ENCODE peak calls at places on chromosomes 4 and X, in seven cellular contexts. G is hepatocyte, L is dorsolateral prefrontal cortex, R is uterus, E is BE2C, Y is skeletal muscle cell, V is AG09309. J is an unnamed sample.

GRCh38 chrX:43065978-43066377 is 288.0 kb upstream of the PPP1R2C start:
- DNase-seq in L (no peak), E (no peak), Y (no peak), R (no peak), G (no peak), V (no peak), J (no peak)

GRCh38 chrX:44903107-44903506 is 30.1 kb downstream of the KDM6A start:
- DNase-seq in L (no peak), E (no peak), R (no peak), G (no peak), V (peak), Y (no peak), J (no peak)

GRCh38 chr4:129623233-129623632 is 527.3 kb downstream of the C4orf33 start:
- DNase-seq in Y (no peak), E (no peak), V (no peak), L (no peak), G (no peak), R (no peak), J (no peak)

GRCh38 chr4:114613579-114613978 is 15.0 kb downstream of the UGT8 start:
- DNase-seq in Y (no peak), L (no peak), E (no peak), R (no peak), V (no peak), G (no peak), J (no peak)

GRCh38 chr4:118032691-118033090 is 1.6 kb upstream of the NDST3 start:
- DNase-seq in E (peak), R (no peak), G (peak), Y (no peak), V (no peak), L (peak), J (no peak)

GRCh38 chrX:74922922-74923321 is 2.3 kb downstream of the NEXMIF start:
- DNase-seq in L (no peak), E (no peak), Y (no peak), V (no peak), G (no peak), R (no peak), J (no peak)

GRCh38 chrX:48574270-48575266 is at the start of gene RBM3:
- DNase-seq in V (peak), R (peak), L (peak), G (peak), Y (peak), E (peak), J (no peak)

GRCh38 chrX:100995469-100995868 is 26.0 kb downstream of the ARL13A start:
- DNase-seq in L (no peak), Y (peak), R (no peak), G (peak), V (peak), E (no peak), J (peak)

GRCh38 chr4:8126523-8126922 is 32.1 kb downstream of the ABLIM2 start:
- DNase-seq in R (no peak), L (no peak), Y (no peak), V (no peak), E (no peak), G (no peak), J (no peak)

GRCh38 chrX:18076434-18076833 is 144.3 kb downstream of the BEND2 start:
- DNase-seq in G (no peak), Y (no peak), R (no peak), E (no peak), V (no peak), L (no peak), J (no peak)

GRCh38 chr4:10015140-10015753 is 6.0 kb downstream of the SLC2A9 start:
- DNase-seq in V (no peak), E (peak), G (peak), Y (no peak), R (no peak), L (no peak), J (no peak)

GRCh38 chr4:40629401-40630334 is at the start of gene RBM47:
- DNase-seq in R (peak), V (no peak), L (no peak), Y (no peak), E (peak), G (peak), J (no peak)

GRCh38 chr4:111494471-111494870 is 650.8 kb upstream of the FAM241A start:
- DNase-seq in E (no peak), L (no peak), G (no peak), V (no peak), R (no peak), Y (no peak), J (no peak)

GRCh38 chrX:55057691-55058249 is 17.1 kb upstream of the PAGE2B start:
- DNase-seq in G (peak), V (no peak), Y (no peak), L (peak), E (peak), R (peak), J (no peak)
- H3K4me3 ChIP-seq in G (no peak), V (no peak), Y (no peak), L (peak), E (peak), R (no peak), J (no peak)

DNA sequence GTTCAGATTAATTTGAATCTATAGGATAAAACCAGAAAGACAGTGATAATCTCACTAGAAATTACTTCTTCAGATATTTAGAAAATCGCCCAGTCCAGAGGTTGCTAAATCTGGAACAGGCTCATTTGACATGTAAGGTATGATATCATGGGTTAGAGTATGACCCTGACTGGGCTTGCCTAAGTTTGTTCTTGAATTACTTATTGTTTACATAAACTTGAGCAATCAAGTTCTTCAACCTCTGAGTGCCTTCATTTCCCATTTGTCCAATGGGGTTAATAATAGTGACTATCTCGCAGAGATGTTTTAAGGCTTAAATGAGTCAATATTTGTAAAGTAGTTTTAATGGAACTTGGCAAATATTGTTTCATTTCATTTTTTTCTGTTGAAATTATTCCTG is 1947.6 kb upstream of the IGFBP7 start:
- DNase-seq in V (no peak), L (no peak), E (no peak), R (no peak), G (peak), Y (no peak), J (no peak)
- H3K4me3 ChIP-seq in V (no peak), L (no peak), E (no peak), R (no peak), G (no peak), Y (no peak), J (no peak)

DNA sequence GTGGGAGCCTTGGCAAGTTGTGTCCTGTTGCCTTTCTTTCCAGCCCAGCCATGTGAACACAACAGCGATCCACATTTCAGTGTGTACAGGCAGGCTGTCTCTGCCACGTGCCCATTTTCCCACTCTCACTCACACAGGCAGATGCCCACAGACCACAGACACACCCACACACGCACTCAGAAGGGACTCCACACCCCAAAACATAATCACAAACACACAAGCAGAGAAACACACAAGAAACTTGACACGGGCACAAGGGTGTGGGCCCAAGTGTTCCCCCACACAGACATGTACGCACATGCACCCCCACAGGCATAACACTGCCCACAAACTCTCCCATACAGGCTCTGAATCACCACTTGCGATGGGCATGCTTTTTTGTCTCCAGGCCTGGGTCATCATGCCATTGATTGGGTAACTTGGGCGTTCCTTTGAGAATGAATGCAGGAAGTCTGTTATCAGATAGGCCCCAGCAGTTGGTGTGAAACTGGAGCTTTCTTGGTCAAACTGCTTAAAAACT is 84.3 kb downstream of the NBDY start:
- DNase-seq in V (peak), G (no peak), Y (peak), E (no peak), R (no peak), L (no peak), J (no peak)
- H3K4me3 ChIP-seq in V (no peak), G (no peak), Y (no peak), E (no peak), R (no peak), L (no peak), J (no peak)

DNA sequence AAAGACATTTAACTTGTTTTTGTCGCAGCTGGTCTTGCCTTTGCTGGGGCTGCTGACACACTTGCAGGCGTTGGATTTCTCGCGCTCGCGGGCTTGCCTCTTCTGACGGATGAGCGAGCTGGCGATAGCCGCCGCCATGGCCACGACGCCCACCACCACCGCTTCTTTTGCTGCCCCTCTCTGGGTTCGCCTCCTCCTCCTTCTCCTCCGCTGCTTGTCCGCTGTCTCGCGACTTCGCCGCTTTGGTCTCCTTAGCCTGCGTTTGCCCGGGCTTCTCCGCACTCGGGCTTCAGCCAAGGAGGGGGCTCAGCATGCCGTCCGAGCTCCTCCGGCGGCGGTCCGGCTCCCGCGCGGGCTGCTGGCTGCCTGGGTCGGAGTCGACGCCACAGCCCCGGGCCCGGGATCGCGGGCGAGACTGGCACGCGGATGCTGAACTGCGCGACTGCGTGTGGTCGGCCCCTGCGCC is 618 bp downstream of the FGF13 start:
- DNase-seq in E (no peak), Y (no peak), V (no peak), L (no peak), R (peak), G (peak), J (no peak)
- H3K4me3 ChIP-seq in E (no peak), Y (peak), V (no peak), L (peak), R (peak), G (peak), J (peak)

GRCh38 chr4:24547979-24548378 is 36.4 kb downstream of the DHX15 start:
- DNase-seq in L (no peak), Y (no peak), E (no peak), R (no peak), V (no peak), G (no peak), J (no peak)

DNA sequence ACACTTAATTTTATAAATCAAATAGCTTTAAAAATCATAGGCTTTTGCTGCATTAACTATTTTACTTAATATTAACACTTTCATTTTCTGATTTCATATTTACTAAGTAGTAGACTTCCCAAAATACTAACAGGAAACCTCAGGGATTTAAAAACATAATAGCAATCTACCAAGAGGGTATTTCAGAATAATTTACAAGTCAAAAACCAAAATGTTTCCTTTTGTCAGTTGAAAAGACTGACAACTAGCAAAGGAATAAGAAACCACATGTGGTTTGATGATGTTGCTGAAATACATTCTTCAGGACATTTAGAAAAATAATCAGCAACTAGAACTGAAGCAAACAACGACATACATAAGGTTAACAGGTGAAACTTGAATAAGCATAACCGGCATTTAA is 40.1 kb downstream of the DHX15 start:
- DNase-seq in E (no peak), R (no peak), L (no peak), Y (no peak), V (no peak), G (no peak), J (no peak)
- H3K4me3 ChIP-seq in E (no peak), R (no peak), L (no peak), Y (no peak), V (no peak), G (no peak), J (no peak)

GRCh38 chr4:16893141-16893571 is 5.3 kb downstream of the LDB2 start:
- DNase-seq in R (no peak), L (no peak), E (no peak), G (no peak), V (no peak), Y (no peak), J (no peak)
- H3K4me3 ChIP-seq in R (peak), L (no peak), E (no peak), G (no peak), V (peak), Y (no peak), J (no peak)

GRCh38 chr4:164503874-164504273 is 250.1 kb upstream of the SMIM31 start:
- DNase-seq in L (no peak), V (no peak), E (no peak), Y (no peak), G (no peak), R (no peak), J (no peak)

GRCh38 chr4:164509951-164510350 is 244.0 kb upstream of the SMIM31 start:
- DNase-seq in L (no peak), Y (no peak), V (no peak), R (no peak), E (no peak), G (no peak), J (no peak)

GRCh38 chr4:164508836-164509235 is 245.1 kb upstream of the SMIM31 start:
- DNase-seq in V (no peak), L (no peak), R (no peak), E (no peak), G (no peak), Y (no peak), J (no peak)

GRCh38 chr4:164512124-164512523 is 241.8 kb upstream of the SMIM31 start:
- DNase-seq in L (no peak), R (no peak), E (no peak), Y (no peak), G (no peak), V (no peak), J (no peak)

DNA sequence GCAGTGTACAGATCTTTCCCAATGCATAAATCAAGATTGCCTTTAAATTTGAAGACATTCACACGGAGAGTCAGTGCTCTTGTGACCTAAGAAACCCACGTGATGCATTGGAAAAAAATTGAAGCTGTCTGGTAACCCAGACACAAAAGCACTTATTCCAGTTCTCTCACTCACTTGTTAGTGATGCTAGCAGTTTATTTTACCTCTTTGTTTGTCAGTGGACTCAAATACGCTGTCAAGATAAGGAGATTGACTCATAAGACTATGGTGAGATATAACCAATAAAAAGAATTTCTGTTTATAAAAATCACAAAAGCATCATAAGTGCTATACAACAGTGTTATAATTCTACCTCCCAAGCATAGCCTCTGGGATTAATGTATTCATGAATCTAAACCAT is 245.8 kb upstream of the SMIM31 start:
- DNase-seq in L (no peak), V (no peak), Y (no peak), G (no peak), R (no peak), E (no peak), J (no peak)
- H3K4me3 ChIP-seq in L (no peak), V (no peak), Y (no peak), G (no peak), R (no peak), E (no peak), J (no peak)

GRCh38 chr4:47714269-47714668 is 123.6 kb downstream of the CORIN start:
- DNase-seq in L (no peak), E (no peak), V (no peak), Y (no peak), R (no peak), G (no peak), J (no peak)

GRCh38 chr4:47719576-47719975 is 118.3 kb downstream of the CORIN start:
- DNase-seq in Y (no peak), E (no peak), V (no peak), L (no peak), R (no peak), G (no peak), J (no peak)

GRCh38 chr4:47718691-47719090 is 119.2 kb downstream of the CORIN start:
- DNase-seq in G (no peak), E (no peak), R (no peak), L (no peak), V (no peak), Y (no peak), J (no peak)

GRCh38 chr4:47716017-47716416 is 121.8 kb downstream of the CORIN start:
- DNase-seq in V (no peak), L (no peak), E (no peak), R (no peak), G (no peak), Y (no peak), J (no peak)

GRCh38 chr4:47717173-47717572 is 120.7 kb downstream of the CORIN start:
- DNase-seq in V (no peak), Y (no peak), R (no peak), G (no peak), L (no peak), E (no peak), J (no peak)
- H3K4me3 ChIP-seq in V (no peak), Y (no peak), R (no peak), G (no peak), L (no peak), E (no peak), J (no peak)